ENCODE peak calls at places on chromosome 19, in ten cellular contexts. C is MV-4-11, O is small intestine, P is ovary, J is NCI-H187, V is T-helper 1 cell, K is thoracic aorta, I is body of pancreas, W is T-helper 2 cell, R is AG09319. U is an unnamed sample.
A peak's percentile ranks its signal among the peaks of the same experiment; 100 is the strongest.

GRCh38 chr19:32336259-32337111 is 8.9 kb upstream of the ZNF507 start:
- DNase-seq in C (peak; percentile 14), O (no peak), P (peak; percentile 37), J (no peak), V (no peak), K (no peak), I (no peak), W (no peak), R (no peak), U (no peak)

GRCh38 chr19:1769645-1769985 is 16.3 kb downstream of the ONECUT3 start:
- DNase-seq in C (no peak), O (no peak), P (no peak), J (no peak), V (no peak), K (no peak), I (no peak), W (no peak), R (no peak), U (peak; percentile 41)

GRCh38 chr19:7098701-7099596 is 29.4 kb downstream of the ZNF557 start:
- DNase-seq in C (peak; percentile 95), O (peak; percentile 90), P (peak; percentile 97), J (peak; percentile 70), V (peak; percentile 91), K (peak; percentile 60), I (peak; percentile 92), W (peak; percentile 79), R (peak; percentile 73), U (peak; percentile 97)

GRCh38 chr19:460877-461609 is at the start of gene SHC2:
- DNase-seq in C (no peak), O (no peak), P (peak; percentile 69), J (no peak), V (no peak), K (no peak), I (peak; percentile 78), W (no peak), R (no peak), U (no peak)

GRCh38 chr19:46892252-46893179 is 31.7 kb downstream of the ARHGAP35 start:
- DNase-seq in C (no peak), O (no peak), P (no peak), J (peak; percentile 70), V (no peak), K (no peak), I (no peak), W (no peak), R (no peak), U (no peak)

GRCh38 chr19:51480590-51480989 is 2.3 kb downstream of the CEACAM18 start:
- DNase-seq in C (peak; percentile 46), O (peak; percentile 44), P (no peak), J (no peak), V (no peak), K (no peak), I (no peak), W (no peak), R (no peak), U (peak; percentile 73)

GRCh38 chr19:46478356-46478986 is 7.1 kb upstream of the PNMA8A start:
- DNase-seq in C (peak; percentile 72), O (no peak), P (no peak), J (peak; percentile 18), V (no peak), K (no peak), I (no peak), W (no peak), R (no peak), U (peak; percentile 59)

GRCh38 chr19:815775-816499 is 5.8 kb downstream of the PLPPR3 start:
- DNase-seq in C (no peak), O (no peak), P (no peak), J (no peak), V (no peak), K (no peak), I (no peak), W (no peak), R (no peak), U (no peak)

GRCh38 chr19:12696366-12697335 is at the start of gene FBXW9:
- DNase-seq in C (peak; percentile 99), O (peak; percentile 90), P (peak; percentile 98), J (peak; percentile 88), V (peak; percentile 94), K (peak; percentile 95), I (peak; percentile 98), W (peak; percentile 95), R (peak; percentile 84), U (peak; percentile 97)

GRCh38 chr19:44611812-44612295 is 1.5 kb upstream of the IGSF23 start:
- DNase-seq in C (no peak), O (peak; percentile 94), P (no peak), J (no peak), V (no peak), K (no peak), I (peak; percentile 36), W (no peak), R (no peak), U (no peak)

GRCh38 chr19:18865973-18866799 is 29.8 kb downstream of the CERS1 start:
- DNase-seq in C (peak; percentile 43), O (peak; percentile 50), P (peak; percentile 78), J (no peak), V (peak; percentile 38), K (no peak), I (peak; percentile 62), W (peak; percentile 57), R (no peak), U (peak; percentile 78)

GRCh38 chr19:2038284-2039081 is 12.6 kb downstream of the MKNK2 start:
- DNase-seq in C (no peak), O (no peak), P (peak; percentile 68), J (no peak), V (no peak), K (no peak), I (no peak), W (no peak), R (no peak), U (no peak)

GRCh38 chr19:2062770-2063169 is 11.7 kb upstream of the MKNK2 start:
- DNase-seq in C (no peak), O (no peak), P (no peak), J (no peak), V (no peak), K (no peak), I (no peak), W (no peak), R (no peak), U (no peak)

GRCh38 chr19:29320611-29321010 is 107.7 kb upstream of the UQCRFS1 start:
- DNase-seq in C (no peak), O (no peak), P (no peak), J (no peak), V (no peak), K (no peak), I (no peak), W (no peak), R (no peak), U (no peak)

GRCh38 chr19:1422360-1422759 is 15.0 kb downstream of the DAZAP1 start:
- DNase-seq in C (no peak), O (no peak), P (no peak), J (no peak), V (no peak), K (no peak), I (no peak), W (no peak), R (no peak), U (no peak)

GRCh38 chr19:6412111-6412999 is 12.3 kb downstream of the KHSRP start:
- DNase-seq in C (no peak), O (peak; percentile 76), P (peak; percentile 68), J (no peak), V (peak; percentile 27), K (no peak), I (peak; percentile 65), W (peak; percentile 28), R (no peak), U (peak; percentile 58)

GRCh38 chr19:19109601-19110000 is 28.7 kb downstream of the TMEM161A start:
- DNase-seq in C (no peak), O (no peak), P (peak; percentile 64), J (no peak), V (no peak), K (no peak), I (no peak), W (no peak), R (no peak), U (no peak)

GRCh38 chr19:30254214-30254613 is 118.0 kb upstream of the ZNF536 start:
- DNase-seq in C (no peak), O (no peak), P (no peak), J (no peak), V (no peak), K (no peak), I (no peak), W (no peak), R (no peak), U (no peak)

GRCh38 chr19:40530091-40530901 is 46.4 kb upstream of the SHKBP1 start:
- DNase-seq in C (no peak), O (no peak), P (peak; percentile 72), J (no peak), V (no peak), K (no peak), I (peak; percentile 42), W (peak; percentile 11), R (no peak), U (no peak)

GRCh38 chr19:40907968-40908735 is 26.1 kb upstream of the CYP2A7 start:
- DNase-seq in C (peak; percentile 88), O (no peak), P (peak; percentile 80), J (no peak), V (peak; percentile 23), K (no peak), I (peak; percentile 79), W (peak; percentile 46), R (no peak), U (peak; percentile 84)

GRCh38 chr19:7083076-7083956 is 13.8 kb downstream of the ZNF557 start:
- DNase-seq in C (peak; percentile 35), O (no peak), P (no peak), J (no peak), V (peak; percentile 29), K (no peak), I (no peak), W (no peak), R (no peak), U (peak; percentile 39)

GRCh38 chr19:1189419-1189818 is 15.4 kb upstream of the SBNO2 start:
- DNase-seq in C (no peak), O (no peak), P (no peak), J (no peak), V (peak; percentile 63), K (no peak), I (no peak), W (no peak), R (no peak), U (no peak)

GRCh38 chr19:8396563-8397203 is 6.5 kb downstream of the RAB11B start:
- DNase-seq in C (peak; percentile 52), O (peak; percentile 52), P (peak; percentile 75), J (no peak), V (peak; percentile 61), K (no peak), I (peak; percentile 71), W (peak; percentile 60), R (no peak), U (peak; percentile 87)

GRCh38 chr19:35887197-35887596 is 13.1 kb downstream of the NFKBID start:
- DNase-seq in C (no peak), O (no peak), P (no peak), J (no peak), V (no peak), K (no peak), I (no peak), W (no peak), R (no peak), U (no peak)

GRCh38 chr19:13613447-13613846 is 107.2 kb upstream of the CACNA1A start:
- DNase-seq in C (no peak), O (no peak), P (no peak), J (peak; percentile 45), V (no peak), K (no peak), I (peak; percentile 28), W (no peak), R (no peak), U (no peak)

GRCh38 chr19:48735031-48735615 is 5.3 kb downstream of the RASIP1 start:
- DNase-seq in C (no peak), O (peak; percentile 80), P (no peak), J (peak; percentile 48), V (no peak), K (no peak), I (no peak), W (no peak), R (no peak), U (no peak)

GRCh38 chr19:5621311-5621944 is 1.1 kb downstream of the SAFB2 start:
- DNase-seq in C (no peak), O (peak; percentile 24), P (peak; percentile 93), J (no peak), V (peak; percentile 9), K (no peak), I (peak; percentile 22), W (no peak), R (no peak), U (no peak)

GRCh38 chr19:51441410-51442390 is 16.6 kb downstream of the SIGLEC8 start:
- DNase-seq in C (peak; percentile 58), O (peak; percentile 57), P (no peak), J (no peak), V (peak; percentile 94), K (no peak), I (no peak), W (peak; percentile 67), R (no peak), U (peak; percentile 85)